ENCODE peak calls at places on chromosome 19, in nine cellular contexts. N is activated effector memory CD4-positive, alpha-beta T cell treated with Interleukin-2 at 50 U/mL for 16 hours; Q is psoas muscle; L is ovary; O is neural crest cell; P is breast epithelium; F is AG09319; D is body of pancreas; B is hypothalamus. A is an unnamed sample.

GRCh38 chr19:17409990-17410389 is 4.6 kb upstream of the BST2 start:
- DNase-seq in F (no peak), D (no peak), P (no peak), L (peak), N (no peak), B (no peak), Q (no peak), O (no peak), A (no peak)

GRCh38 chr19:1105217-1105872 is 1.6 kb downstream of the GPX4 start:
- DNase-seq in L (peak), D (no peak), B (no peak), N (no peak), O (no peak), P (no peak), F (no peak), Q (no peak), A (no peak)

GRCh38 chr19:3693030-3693925 is 7.0 kb downstream of the PIP5K1C start:
- DNase-seq in N (no peak), D (no peak), L (no peak), F (no peak), O (no peak), Q (no peak), B (no peak), P (no peak), A (no peak)

GRCh38 chr19:9848060-9848459 is 12.9 kb downstream of the PIN1 start:
- DNase-seq in N (no peak), F (no peak), P (no peak), D (peak), O (no peak), L (no peak), B (no peak), Q (no peak), A (no peak)

GRCh38 chr19:4861147-4861546 is 6.3 kb downstream of the PLIN3 start:
- DNase-seq in N (no peak), O (no peak), L (no peak), P (peak), B (no peak), F (no peak), Q (no peak), D (peak), A (no peak)

GRCh38 chr19:6076675-6077463 is 33.4 kb downstream of the RFX2 start:
- DNase-seq in P (no peak), B (no peak), Q (no peak), N (no peak), F (peak), O (no peak), L (no peak), D (no peak), A (no peak)

GRCh38 chr19:48819366-48819816 is 8.6 kb upstream of the BCAT2 start:
- DNase-seq in D (peak), O (no peak), L (peak), N (no peak), Q (peak), P (peak), B (no peak), F (peak), A (no peak)

GRCh38 chr19:9130965-9131364 is 4.2 kb upstream of the OR7G3 start:
- DNase-seq in P (no peak), F (no peak), D (no peak), O (no peak), L (no peak), N (no peak), B (no peak), Q (no peak), A (no peak)

GRCh38 chr19:38731654-38732301 is 12.5 kb downstream of the CAPN12 start:
- DNase-seq in Q (no peak), P (peak), N (no peak), L (no peak), D (peak), F (no peak), O (no peak), B (no peak), A (no peak)

GRCh38 chr19:13012690-13013608 is 17.7 kb downstream of the NFIX start:
- DNase-seq in Q (peak), P (no peak), L (peak), B (no peak), F (no peak), O (no peak), N (no peak), D (peak), A (peak)

GRCh38 chr19:17136026-17136425 is 60.4 kb downstream of the MYO9B start:
- DNase-seq in O (no peak), L (no peak), D (no peak), F (no peak), P (no peak), B (no peak), Q (no peak), N (no peak), A (no peak)

GRCh38 chr19:33035461-33035860 is 29.2 kb downstream of the RHPN2 start:
- DNase-seq in L (no peak), N (no peak), D (no peak), Q (no peak), F (no peak), O (no peak), B (no peak), P (no peak), A (no peak)

GRCh38 chr19:1577090-1577928 is 9.2 kb upstream of the MEX3D start:
- DNase-seq in Q (no peak), B (no peak), N (no peak), D (no peak), O (no peak), P (no peak), F (no peak), L (no peak), A (no peak)

GRCh38 chr19:55434356-55434755 is 8.7 kb downstream of the SHISA7 start:
- DNase-seq in N (no peak), D (no peak), B (no peak), F (no peak), O (no peak), P (no peak), Q (peak), L (no peak), A (no peak)

GRCh38 chr19:48413879-48414623 is 20.6 kb downstream of the GRIN2D start:
- DNase-seq in B (no peak), P (no peak), Q (no peak), F (no peak), O (no peak), N (no peak), L (no peak), D (no peak), A (no peak)

GRCh38 chr19:40811478-40812341 is 12.7 kb downstream of the EGLN2 start:
- DNase-seq in Q (peak), L (peak), F (no peak), N (no peak), P (no peak), O (no peak), B (no peak), D (no peak), A (no peak)

GRCh38 chr19:36573020-36573947 is at the start of gene ZNF529:
- DNase-seq in L (peak), F (peak), Q (peak), O (peak), N (peak), P (peak), B (peak), D (peak), A (peak)

GRCh38 chr19:38849746-38850230 is at the start of gene HNRNPL:
- DNase-seq in L (peak), O (peak), Q (no peak), F (no peak), D (no peak), P (no peak), B (peak), N (peak), A (peak)